ENCODE peak calls at places on chromosomes 12 and 14, in seven cellular contexts. One of them, this sample, is unnamed.

GRCh38 chr14:71290960-71291466 is 383.8 kb downstream of the PCNX1 start:
- DNase-seq in prostate gland: no peak
- DNase-seq in stomach: no peak
- DNase-seq in A549: peak
- DNase-seq in HepG2: peak
- DNase-seq in uterus: no peak
- DNase-seq in H1: no peak
- DNase-seq in this sample: peak

GRCh38 chr12:4272014-4272975 is 1.3 kb upstream of the CCND2 start:
- DNase-seq in prostate gland: peak
- DNase-seq in stomach: peak
- DNase-seq in A549: no peak
- DNase-seq in HepG2: no peak
- DNase-seq in uterus: peak
- DNase-seq in H1: no peak
- DNase-seq in this sample: peak

GRCh38 chr14:90758959-90759358 is 57.3 kb downstream of the TTC7B start:
- DNase-seq in prostate gland: peak
- DNase-seq in stomach: peak
- DNase-seq in A549: no peak
- DNase-seq in HepG2: no peak
- DNase-seq in uterus: peak
- DNase-seq in H1: no peak
- DNase-seq in this sample: peak

GRCh38 chr14:99261916-99262787 is 9.8 kb downstream of the BCL11B start:
- DNase-seq in prostate gland: no peak
- DNase-seq in stomach: peak
- DNase-seq in A549: no peak
- DNase-seq in HepG2: no peak
- DNase-seq in uterus: no peak
- DNase-seq in H1: no peak
- DNase-seq in this sample: peak

GRCh38 chr14:28944605-28945004 is 178.0 kb downstream of the FOXG1 start:
- DNase-seq in prostate gland: no peak
- DNase-seq in stomach: no peak
- DNase-seq in A549: no peak
- DNase-seq in HepG2: no peak
- DNase-seq in uterus: no peak
- DNase-seq in H1: no peak
- DNase-seq in this sample: no peak

GRCh38 chr14:69921052-69921451 is 41.8 kb downstream of the SMOC1 start:
- DNase-seq in prostate gland: no peak
- DNase-seq in stomach: no peak
- DNase-seq in A549: no peak
- DNase-seq in HepG2: no peak
- DNase-seq in uterus: no peak
- DNase-seq in H1: no peak
- DNase-seq in this sample: no peak

GRCh38 chr12:13347241-13348043 is 150.9 kb downstream of the EMP1 start:
- DNase-seq in prostate gland: no peak
- DNase-seq in stomach: no peak
- DNase-seq in A549: peak
- DNase-seq in HepG2: no peak
- DNase-seq in uterus: no peak
- DNase-seq in H1: no peak
- DNase-seq in this sample: no peak

GRCh38 chr14:105589161-105589925 is 63.0 kb downstream of the TMEM121 start:
- DNase-seq in prostate gland: no peak
- DNase-seq in stomach: no peak
- DNase-seq in A549: no peak
- DNase-seq in HepG2: no peak
- DNase-seq in uterus: no peak
- DNase-seq in H1: no peak
- DNase-seq in this sample: no peak

GRCh38 chr14:52042371-52043037 is 26.4 kb downstream of the NID2 start:
- DNase-seq in prostate gland: peak
- DNase-seq in stomach: no peak
- DNase-seq in A549: no peak
- DNase-seq in HepG2: no peak
- DNase-seq in uterus: no peak
- DNase-seq in H1: no peak
- DNase-seq in this sample: no peak

GRCh38 chr14:56189306-56189705 is 71.1 kb downstream of the PELI2 start:
- DNase-seq in prostate gland: no peak
- DNase-seq in stomach: no peak
- DNase-seq in A549: peak
- DNase-seq in HepG2: no peak
- DNase-seq in uterus: no peak
- DNase-seq in H1: no peak
- DNase-seq in this sample: no peak

GRCh38 chr12:17020765-17021164 is 414.8 kb upstream of the LMO3 start:
- DNase-seq in prostate gland: no peak
- DNase-seq in stomach: no peak
- DNase-seq in A549: no peak
- DNase-seq in HepG2: no peak
- DNase-seq in uterus: no peak
- DNase-seq in H1: no peak
- DNase-seq in this sample: no peak

GRCh38 chr12:88562846-88563582 is 17.3 kb downstream of the KITLG start:
- DNase-seq in prostate gland: no peak
- DNase-seq in stomach: no peak
- DNase-seq in A549: no peak
- DNase-seq in HepG2: no peak
- DNase-seq in uterus: no peak
- DNase-seq in H1: no peak
- DNase-seq in this sample: no peak

GRCh38 chr14:68649461-68650189 is 143.2 kb downstream of the ZFP36L1 start:
- DNase-seq in prostate gland: no peak
- DNase-seq in stomach: no peak
- DNase-seq in A549: no peak
- DNase-seq in HepG2: no peak
- DNase-seq in uterus: no peak
- DNase-seq in H1: no peak
- DNase-seq in this sample: no peak

GRCh38 chr12:89935850-89936249 is 227.2 kb upstream of the ATP2B1 start:
- DNase-seq in prostate gland: no peak
- DNase-seq in stomach: no peak
- DNase-seq in A549: no peak
- DNase-seq in HepG2: no peak
- DNase-seq in uterus: no peak
- DNase-seq in H1: no peak
- DNase-seq in this sample: no peak

GRCh38 chr12:26198742-26199141 is 3.4 kb downstream of the SSPN start:
- DNase-seq in prostate gland: no peak
- DNase-seq in stomach: no peak
- DNase-seq in A549: no peak
- DNase-seq in HepG2: no peak
- DNase-seq in uterus: peak
- DNase-seq in H1: no peak
- DNase-seq in this sample: peak

GRCh38 chr12:71746983-71747611 is 7.6 kb upstream of the RAB21 start:
- DNase-seq in prostate gland: peak
- DNase-seq in stomach: peak
- DNase-seq in A549: peak
- DNase-seq in HepG2: peak
- DNase-seq in uterus: peak
- DNase-seq in H1: no peak
- DNase-seq in this sample: peak

GRCh38 chr12:82910246-82910893 is 223.7 kb downstream of the TMTC2 start:
- DNase-seq in prostate gland: no peak
- DNase-seq in stomach: no peak
- DNase-seq in A549: no peak
- DNase-seq in HepG2: no peak
- DNase-seq in uterus: no peak
- DNase-seq in H1: no peak
- DNase-seq in this sample: no peak

GRCh38 chr12:106919910-106920544 is 35.7 kb upstream of the TMEM263 start:
- DNase-seq in prostate gland: peak
- DNase-seq in stomach: no peak
- DNase-seq in A549: peak
- DNase-seq in HepG2: peak
- DNase-seq in uterus: no peak
- DNase-seq in H1: no peak
- DNase-seq in this sample: no peak

GRCh38 chr12:52380271-52380694 is 5.2 kb downstream of the KRT84 start:
- DNase-seq in prostate gland: peak
- DNase-seq in stomach: peak
- DNase-seq in A549: peak
- DNase-seq in HepG2: no peak
- DNase-seq in uterus: no peak
- DNase-seq in H1: no peak
- DNase-seq in this sample: no peak

GRCh38 chr14:94691658-94692029 is 78.3 kb downstream of the GSC start:
- DNase-seq in prostate gland: no peak
- DNase-seq in stomach: no peak
- DNase-seq in A549: no peak
- DNase-seq in HepG2: no peak
- DNase-seq in uterus: no peak
- DNase-seq in H1: no peak
- DNase-seq in this sample: no peak

GRCh38 chr12:39467432-39467870 is 24.5 kb upstream of the KIF21A start:
- DNase-seq in prostate gland: no peak
- DNase-seq in stomach: no peak
- DNase-seq in A549: no peak
- DNase-seq in HepG2: no peak
- DNase-seq in uterus: no peak
- DNase-seq in H1: no peak
- DNase-seq in this sample: no peak

GRCh38 chr12:64779349-64779974 is 20.3 kb upstream of the GNS start:
- DNase-seq in prostate gland: no peak
- DNase-seq in stomach: no peak
- DNase-seq in A549: no peak
- DNase-seq in HepG2: no peak
- DNase-seq in uterus: no peak
- DNase-seq in H1: no peak
- DNase-seq in this sample: no peak

GRCh38 chr12:56299308-56299852 is 750 bp downstream of the CS start:
- DNase-seq in prostate gland: peak
- DNase-seq in stomach: no peak
- DNase-seq in A549: no peak
- DNase-seq in HepG2: no peak
- DNase-seq in uterus: no peak
- DNase-seq in H1: no peak
- DNase-seq in this sample: no peak
- TF ChIP-seq POLR2A in prostate gland: no peak
- TF ChIP-seq POLR2A in stomach: no peak
- TF ChIP-seq POLR2A in A549: no peak
- TF ChIP-seq POLR2A in HepG2: no peak
- TF ChIP-seq POLR2A in uterus: no peak
- TF ChIP-seq POLR2A in H1: no peak
- TF ChIP-seq POLR2A in this sample: no peak

GRCh38 chr14:73795466-73795865 is 56.2 kb upstream of the PTGR2 start:
- DNase-seq in prostate gland: no peak
- DNase-seq in stomach: no peak
- DNase-seq in A549: no peak
- DNase-seq in HepG2: no peak
- DNase-seq in uterus: no peak
- DNase-seq in H1: no peak
- DNase-seq in this sample: no peak
- H3K27ac ChIP-seq in prostate gland: no peak
- H3K27ac ChIP-seq in stomach: peak
- H3K27ac ChIP-seq in A549: peak
- H3K27ac ChIP-seq in HepG2: peak
- H3K27ac ChIP-seq in uterus: peak
- H3K27ac ChIP-seq in H1: no peak
- H3K27ac ChIP-seq in this sample: peak

GRCh38 chr12:14959916-14960315 is 1.5 kb downstream of the ARHGDIB start:
- DNase-seq in prostate gland: no peak
- DNase-seq in stomach: no peak
- DNase-seq in A549: no peak
- DNase-seq in HepG2: no peak
- DNase-seq in uterus: no peak
- DNase-seq in H1: no peak
- DNase-seq in this sample: no peak

GRCh38 chr12:14962180-14962579 is 779 bp upstream of the ARHGDIB start:
- DNase-seq in prostate gland: no peak
- DNase-seq in stomach: no peak
- DNase-seq in A549: no peak
- DNase-seq in HepG2: no peak
- DNase-seq in uterus: no peak
- DNase-seq in H1: no peak
- DNase-seq in this sample: no peak

GRCh38 chr12:14960548-14961465 is 594 bp downstream of the ARHGDIB start:
- DNase-seq in prostate gland: no peak
- DNase-seq in stomach: no peak
- DNase-seq in A549: no peak
- DNase-seq in HepG2: no peak
- DNase-seq in uterus: no peak
- DNase-seq in H1: no peak
- DNase-seq in this sample: no peak

GRCh38 chr12:14962797-14963196 is 1.4 kb upstream of the ARHGDIB start:
- DNase-seq in prostate gland: no peak
- DNase-seq in stomach: no peak
- DNase-seq in A549: no peak
- DNase-seq in HepG2: no peak
- DNase-seq in uterus: no peak
- DNase-seq in H1: no peak
- DNase-seq in this sample: no peak

DNA sequence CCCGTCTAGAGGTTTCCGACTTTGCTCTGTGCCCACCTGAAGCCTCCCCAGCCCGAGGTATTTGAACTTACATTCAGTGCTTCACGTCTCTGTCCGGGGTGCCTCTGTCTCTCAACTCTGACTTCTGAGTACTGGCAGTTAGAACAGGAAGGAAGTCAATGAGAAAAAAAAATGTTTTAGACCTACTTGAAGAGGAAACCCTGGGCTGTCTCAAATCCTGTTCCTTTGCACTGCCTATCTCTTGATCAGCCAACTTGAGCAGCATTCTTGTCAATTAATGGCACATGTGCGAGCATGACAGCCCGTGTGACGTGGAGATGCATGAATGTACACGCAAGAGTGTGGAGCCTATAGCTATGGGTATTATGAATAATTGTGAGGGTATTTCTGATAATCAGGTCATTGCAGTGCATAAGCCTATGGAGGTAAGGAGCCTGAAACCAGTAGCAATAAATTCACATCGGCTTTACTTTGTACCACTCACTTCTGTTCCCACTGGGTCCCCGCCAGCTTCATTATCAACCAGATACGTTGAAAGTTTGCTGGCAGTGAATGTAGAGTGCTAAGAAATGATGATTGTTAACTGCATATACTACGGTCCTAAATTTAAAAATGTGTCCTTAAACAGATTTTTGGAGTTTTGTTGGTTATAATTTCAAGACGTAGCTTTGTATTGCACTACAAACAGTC is at the start of gene ARHGDIB:
- DNase-seq in prostate gland: peak
- DNase-seq in stomach: peak
- DNase-seq in A549: no peak
- DNase-seq in HepG2: no peak
- DNase-seq in uterus: no peak
- DNase-seq in H1: no peak
- DNase-seq in this sample: no peak
- TF ChIP-seq POLR2A in prostate gland: peak
- TF ChIP-seq POLR2A in stomach: no peak
- TF ChIP-seq POLR2A in A549: no peak
- TF ChIP-seq POLR2A in HepG2: no peak
- TF ChIP-seq POLR2A in uterus: no peak
- TF ChIP-seq POLR2A in H1: no peak
- TF ChIP-seq POLR2A in this sample: no peak

GRCh38 chr14:22656945-22657711 is 13.0 kb upstream of the OR6J1 start:
- DNase-seq in prostate gland: no peak
- DNase-seq in stomach: no peak
- DNase-seq in A549: no peak
- DNase-seq in HepG2: no peak
- DNase-seq in uterus: no peak
- DNase-seq in H1: no peak
- DNase-seq in this sample: no peak
- H3K27ac ChIP-seq in prostate gland: no peak
- H3K27ac ChIP-seq in stomach: no peak
- H3K27ac ChIP-seq in A549: peak
- H3K27ac ChIP-seq in HepG2: no peak
- H3K27ac ChIP-seq in uterus: no peak
- H3K27ac ChIP-seq in H1: no peak
- H3K27ac ChIP-seq in this sample: no peak

This sample was measured in adrenal gland.